ENCODE peak calls at places on chromosomes 7 and 10, in five cellular contexts. Z is HS-5; M is effector CD4-positive, alpha-beta T cell; E is occipital lobe; G is A549. F is an unnamed sample.

GRCh38 chr10:11448545-11449244 is 162.8 kb downstream of the USP6NL start:
- DNase-seq in G (no peak), M (no peak), Z (no peak), E (no peak), F (no peak)

GRCh38 chr10:133306941-133307379 is 1.7 kb downstream of the TUBGCP2 start:
- DNase-seq in M (no peak), Z (no peak), E (no peak), G (no peak), F (no peak)

GRCh38 chr7:38632411-38632810 is 1.2 kb upstream of the AMPH start:
- DNase-seq in M (no peak), Z (no peak), G (no peak), E (no peak), F (no peak)

GRCh38 chr10:118971187-118971586 is 58.3 kb upstream of the NANOS1 start:
- DNase-seq in E (no peak), Z (no peak), G (no peak), M (no peak), F (no peak)

GRCh38 chr7:953547-954327 is 743 bp downstream of the ADAP1 start:
- DNase-seq in M (no peak), Z (no peak), E (peak; percentile 56), G (peak; percentile 64), F (peak; percentile 74)

GRCh38 chr10:77594171-77594783 is 43.3 kb downstream of the KCNMA1 start:
- DNase-seq in M (no peak), G (no peak), Z (no peak), E (no peak), F (no peak)

GRCh38 chr7:124022551-124022950 is 10.3 kb downstream of the TMEM229A start:
- DNase-seq in Z (no peak), G (no peak), M (no peak), E (no peak), F (no peak)

GRCh38 chr7:112635742-112636141 is 154.5 kb downstream of the TMEM168 start:
- DNase-seq in M (no peak), Z (no peak), G (no peak), E (no peak), F (no peak)

GRCh38 chr10:123573236-123574147 is 92.7 kb upstream of the GPR26 start:
- DNase-seq in M (no peak), G (peak; percentile 70), E (no peak), Z (no peak), F (peak; percentile 71)

GRCh38 chr10:72315054-72315453 is 39.7 kb downstream of the DNAJB12 start:
- DNase-seq in E (no peak), G (no peak), M (no peak), Z (no peak), F (no peak)

GRCh38 chr7:73443543-73444255 is 10.1 kb downstream of the FZD9 start:
- DNase-seq in M (no peak), Z (no peak), G (no peak), E (no peak), F (no peak)

GRCh38 chr10:6269953-6270867 is 67.5 kb downstream of the PFKFB3 start:
- DNase-seq in Z (no peak), E (no peak), M (peak; percentile 56), G (no peak), F (no peak)

GRCh38 chr10:19749185-19749729 is 67.0 kb upstream of the PLXDC2 start:
- DNase-seq in Z (peak; percentile 25), G (no peak), E (no peak), M (no peak), F (no peak)

GRCh38 chr7:34041716-34042115 is 136.4 kb downstream of the BMPER start:
- DNase-seq in G (no peak), Z (no peak), M (no peak), E (no peak), F (no peak)

GRCh38 chr7:6448943-6449543 is 1.3 kb upstream of the DAGLB start:
- DNase-seq in M (no peak), E (no peak), Z (no peak), G (no peak), F (no peak)

GRCh38 chr10:11401314-11402222 is 209.9 kb downstream of the USP6NL start:
- DNase-seq in Z (no peak), G (no peak), E (no peak), M (no peak), F (no peak)

GRCh38 chr7:16028651-16029050 is 342.2 kb upstream of the MEOX2 start:
- DNase-seq in E (no peak), G (no peak), M (no peak), Z (no peak), F (no peak)

GRCh38 chr7:30148951-30149459 is 14.2 kb downstream of the MTURN start:
- DNase-seq in E (no peak), Z (no peak), M (no peak), G (no peak), F (no peak)